ENCODE peak calls at places on chromosomes 5 and 9, in seven cellular contexts. X, N, S, L, Q, V and Z are unnamed samples.

GRCh38 chr5:32687167-32687831 is 23.8 kb upstream of the NPR3 start:
- DNase-seq in S (no peak), X (no peak), L (peak; percentile 62), N (no peak), Q (no peak), V (peak; percentile 8), Z (no peak)

GRCh38 chr5:149599375-149599774 is 18.1 kb downstream of the ARHGEF37 start:
- DNase-seq in N (no peak), L (no peak), V (no peak), X (no peak), Q (no peak), S (no peak), Z (no peak)

GRCh38 chr5:77727190-77727589 is 48.9 kb downstream of the TBCA start:
- DNase-seq in L (no peak), X (no peak), Q (no peak), S (no peak), V (no peak), N (no peak), Z (no peak)

GRCh38 chr5:378976-379742 is 57.6 kb downstream of the AHRR start:
- DNase-seq in X (no peak), L (no peak), Q (no peak), S (peak; percentile 40), N (no peak), V (peak; percentile 47), Z (peak; percentile 44)

GRCh38 chr5:52010430-52010829 is 627.2 kb downstream of the ISL1 start:
- DNase-seq in X (peak; percentile 78), N (no peak), V (no peak), Q (no peak), S (no peak), L (no peak), Z (no peak)

GRCh38 chr5:125177340-125177739 is 430.9 kb upstream of the ZNF608 start:
- DNase-seq in V (no peak), Q (no peak), N (no peak), X (no peak), L (no peak), S (no peak), Z (no peak)

GRCh38 chr9:94785211-94786169 is 59.0 kb downstream of the AOPEP start:
- DNase-seq in V (no peak), N (no peak), S (no peak), X (no peak), L (no peak), Q (no peak), Z (no peak)

GRCh38 chr9:114166606-114167572 is 11.6 kb downstream of the COL27A1 start:
- DNase-seq in Q (no peak), X (no peak), N (no peak), L (no peak), S (peak; percentile 16), V (peak; percentile 63), Z (no peak)

GRCh38 chr5:176675676-176676360 is 28.5 kb downstream of the TSPAN17 start:
- DNase-seq in X (no peak), Q (no peak), L (peak; percentile 54), S (no peak), V (peak; percentile 17), N (no peak), Z (no peak)

GRCh38 chr9:131048332-131048731 is 39.4 kb downstream of the LAMC3 start:
- DNase-seq in L (no peak), Q (no peak), V (no peak), X (no peak), N (no peak), S (no peak), Z (no peak)

GRCh38 chr9:129751841-129752801 is 721 bp downstream of the PTGES start:
- DNase-seq in S (no peak), L (no peak), V (no peak), N (no peak), Q (no peak), X (no peak), Z (no peak)

GRCh38 chr5:160342413-160342941 is 27.9 kb downstream of the C1QTNF2 start:
- DNase-seq in L (peak; percentile 50), S (no peak), Q (no peak), N (no peak), X (no peak), V (peak; percentile 54), Z (no peak)

GRCh38 chr5:72063219-72063819 is 44.0 kb upstream of the MAP1B start:
- DNase-seq in X (no peak), S (no peak), L (peak; percentile 36), N (no peak), Q (peak; percentile 65), V (peak; percentile 35), Z (no peak)

GRCh38 chr5:79699766-79700400 is 10.2 kb downstream of the CMYA5 start:
- DNase-seq in Q (no peak), N (peak; percentile 70), X (no peak), L (no peak), V (no peak), S (no peak), Z (no peak)

GRCh38 chr5:146071171-146071570 is 34.2 kb downstream of the PLAC8L1 start:
- DNase-seq in Q (no peak), S (no peak), N (no peak), X (no peak), L (no peak), V (no peak), Z (no peak)

GRCh38 chr9:128098936-128099931 is 28.3 kb downstream of the PTGES2 start:
- DNase-seq in S (no peak), L (peak; percentile 58), N (no peak), Q (no peak), V (peak; percentile 28), X (no peak), Z (no peak)